ENCODE peak calls at places on chromosome 15, in seven cellular contexts. Z is GM13976, D is GM10248, M is hepatocyte, N is GM20000, O is brain microvascular endothelial cell, A is tibial artery. V is an unnamed sample.

GRCh38 chr15:68586274-68586961 is 7.6 kb downstream of the CORO2B start:
- DNase-seq in Z (no peak), D (no peak), M (peak), N (no peak), O (peak), A (peak), V (no peak)

GRCh38 chr15:95175914-95176658 is 944.7 kb downstream of the MCTP2 start:
- DNase-seq in Z (no peak), D (no peak), M (no peak), N (no peak), O (peak), A (no peak), V (no peak)

GRCh38 chr15:58066042-58066867 is 744 bp upstream of the ALDH1A2 start:
- DNase-seq in Z (peak), D (peak), M (peak), N (peak), O (peak), A (peak), V (peak)

GRCh38 chr15:46938169-46938568 is 779.1 kb upstream of the SEMA6D start:
- DNase-seq in Z (no peak), D (no peak), M (no peak), N (no peak), O (no peak), A (no peak), V (no peak)

GRCh38 chr15:48865387-48866079 is 12.4 kb upstream of the EID1 start:
- DNase-seq in Z (no peak), D (no peak), M (peak), N (no peak), O (peak), A (no peak), V (peak)

GRCh38 chr15:67685008-67685599 is 140.2 kb upstream of the SKOR1 start:
- DNase-seq in Z (no peak), D (no peak), M (peak), N (no peak), O (no peak), A (no peak), V (no peak)

GRCh38 chr15:41160639-41161315 is 44.7 kb upstream of the INO80 start:
- DNase-seq in Z (no peak), D (no peak), M (no peak), N (no peak), O (no peak), A (no peak), V (no peak)

GRCh38 chr15:101091080-101092017 is 160.5 kb downstream of the CHSY1 start:
- DNase-seq in Z (no peak), D (no peak), M (no peak), N (no peak), O (peak), A (no peak), V (peak)

GRCh38 chr15:98933376-98933775 is 74.2 kb downstream of the PGPEP1L start:
- DNase-seq in Z (no peak), D (no peak), M (no peak), N (no peak), O (no peak), A (peak), V (no peak)

GRCh38 chr15:68725736-68726135 is 95.0 kb downstream of the ANP32A start:
- DNase-seq in Z (no peak), D (no peak), M (peak), N (no peak), O (no peak), A (peak), V (no peak)

GRCh38 chr15:101264911-101265641 is 12.2 kb downstream of the SELENOS start:
- DNase-seq in Z (peak), D (no peak), M (no peak), N (peak), O (no peak), A (no peak), V (no peak)

GRCh38 chr15:87713405-87713995 is 543.0 kb downstream of the NTRK3 start:
- DNase-seq in Z (no peak), D (no peak), M (no peak), N (no peak), O (no peak), A (no peak), V (no peak)

GRCh38 chr15:25180606-25181289 is 226.0 kb downstream of the SNRPN start:
- DNase-seq in Z (no peak), D (no peak), M (no peak), N (no peak), O (no peak), A (peak), V (no peak)

DNA sequence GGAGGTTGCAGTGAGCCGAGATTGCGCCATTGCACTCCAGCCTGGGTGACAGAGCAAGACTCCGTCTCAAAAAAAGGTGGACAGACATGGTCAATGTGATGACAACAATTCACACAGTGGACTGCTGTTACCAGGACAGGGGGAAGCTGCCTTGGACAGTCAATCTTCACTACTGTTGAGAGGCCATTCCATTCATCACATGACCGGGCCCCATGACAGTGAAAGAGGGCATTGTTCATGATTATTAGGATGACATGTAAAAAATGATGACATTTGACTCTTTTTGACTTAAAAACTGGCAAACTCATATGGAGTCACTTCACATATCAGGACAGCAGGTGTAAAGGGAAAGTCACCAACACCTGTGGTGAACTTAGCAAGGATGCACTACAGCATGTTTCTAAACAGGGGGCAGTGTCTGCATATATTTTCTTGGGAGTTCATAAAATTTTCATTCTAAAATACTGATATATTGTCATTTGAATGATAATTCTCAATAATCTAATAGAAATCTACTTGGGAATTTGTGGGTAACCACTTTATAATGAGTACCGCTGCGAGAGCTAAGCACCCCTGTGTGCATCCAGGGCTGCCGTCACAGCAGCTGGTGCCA is 34.2 kb upstream of the LDHAL6B start:
- DNase-seq in Z (no peak), D (no peak), M (no peak), N (no peak), O (no peak), A (no peak), V (no peak)
- TF ChIP-seq CTCF in Z (no peak), D (no peak), M (no peak), N (no peak), O (peak), A (no peak), V (no peak)

DNA sequence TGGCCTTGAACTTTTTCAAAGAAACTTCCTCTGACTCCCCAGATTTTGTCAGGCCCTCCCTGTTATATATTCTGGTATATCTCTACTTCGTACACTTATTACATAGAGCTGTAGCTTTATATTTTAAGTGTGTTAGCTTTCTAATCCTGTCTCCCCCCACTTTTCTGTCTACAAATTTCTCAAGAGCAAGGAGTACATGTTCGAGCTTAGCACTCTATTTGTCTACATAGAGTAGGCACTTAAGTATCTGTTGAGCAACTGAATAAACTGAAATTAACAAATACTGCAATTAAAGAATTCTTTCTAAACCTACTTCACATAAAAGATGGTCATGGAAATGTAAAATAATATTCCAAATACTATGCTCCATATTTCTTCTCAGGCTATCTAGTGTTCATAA is 39.4 kb downstream of the UACA start:
- DNase-seq in Z (no peak), D (no peak), M (no peak), N (no peak), O (no peak), A (no peak), V (no peak)
- TF ChIP-seq CTCF in Z (no peak), D (no peak), M (no peak), N (no peak), O (no peak), A (no peak), V (no peak)

GRCh38 chr15:64740361-64741170 is 34.8 kb downstream of the RBPMS2 start:
- DNase-seq in Z (peak), D (peak), M (peak), N (peak), O (peak), A (peak), V (no peak)
- TF ChIP-seq CTCF in Z (peak), D (peak), M (no peak), N (no peak), O (peak), A (no peak), V (no peak)

GRCh38 chr15:75203908-75204263 is 2.2 kb downstream of the C15orf39 start:
- DNase-seq in Z (no peak), D (no peak), M (no peak), N (no peak), O (no peak), A (no peak), V (no peak)

GRCh38 chr15:75201609-75202250 is at the start of gene C15orf39:
- DNase-seq in Z (peak), D (peak), M (peak), N (peak), O (peak), A (peak), V (peak)

GRCh38 chr15:75200765-75201608 is 695 bp upstream of the C15orf39 start:
- DNase-seq in Z (peak), D (peak), M (peak), N (peak), O (peak), A (peak), V (peak)

GRCh38 chr15:75203017-75203907 is 1.6 kb downstream of the C15orf39 start:
- DNase-seq in Z (no peak), D (no peak), M (no peak), N (no peak), O (peak), A (no peak), V (no peak)

GRCh38 chr15:75202251-75203016 is 752 bp downstream of the C15orf39 start:
- DNase-seq in Z (peak), D (peak), M (peak), N (peak), O (peak), A (peak), V (peak)
- TF ChIP-seq CTCF in Z (no peak), D (peak), M (no peak), N (no peak), O (peak), A (no peak), V (peak)

DNA sequence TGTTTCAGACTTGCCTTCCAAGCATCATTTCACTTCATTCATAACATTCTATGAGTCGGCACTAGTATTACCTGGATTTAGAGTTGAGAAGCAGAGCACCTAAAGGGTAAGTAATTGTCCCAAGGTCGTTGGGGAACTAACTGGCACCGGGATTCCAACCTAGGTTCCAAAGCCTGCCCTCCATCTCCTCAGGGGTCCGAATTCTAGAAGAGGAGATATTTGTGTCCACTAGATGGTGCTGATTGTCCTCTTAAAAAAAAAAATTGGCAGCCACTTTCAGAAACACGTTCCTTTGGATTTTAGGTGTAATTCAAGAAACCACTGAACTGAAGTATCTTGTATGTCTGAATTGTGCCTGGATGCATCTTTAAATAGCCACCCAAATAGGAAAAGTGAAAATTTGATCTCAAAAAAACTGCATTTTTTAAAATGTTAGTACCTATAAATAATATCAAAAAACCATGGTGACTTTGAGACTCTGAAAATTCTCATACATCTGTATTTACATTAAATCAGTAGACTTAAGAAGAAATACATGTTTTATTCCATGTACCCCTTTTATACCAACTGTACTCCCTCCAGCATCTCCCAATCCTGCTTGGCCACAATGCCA is 3.9 kb upstream of the FSIP1 start:
- DNase-seq in Z (peak), D (peak), M (peak), N (peak), O (no peak), A (no peak), V (peak)
- TF ChIP-seq CTCF in Z (peak), D (peak), M (peak), N (no peak), O (peak), A (peak), V (peak)

GRCh38 chr15:64426845-64427465 is 33.4 kb upstream of the ZNF609 start:
- DNase-seq in Z (no peak), D (no peak), M (peak), N (no peak), O (no peak), A (no peak), V (no peak)
- TF ChIP-seq CTCF in Z (peak), D (peak), M (peak), N (no peak), O (peak), A (peak), V (no peak)

DNA sequence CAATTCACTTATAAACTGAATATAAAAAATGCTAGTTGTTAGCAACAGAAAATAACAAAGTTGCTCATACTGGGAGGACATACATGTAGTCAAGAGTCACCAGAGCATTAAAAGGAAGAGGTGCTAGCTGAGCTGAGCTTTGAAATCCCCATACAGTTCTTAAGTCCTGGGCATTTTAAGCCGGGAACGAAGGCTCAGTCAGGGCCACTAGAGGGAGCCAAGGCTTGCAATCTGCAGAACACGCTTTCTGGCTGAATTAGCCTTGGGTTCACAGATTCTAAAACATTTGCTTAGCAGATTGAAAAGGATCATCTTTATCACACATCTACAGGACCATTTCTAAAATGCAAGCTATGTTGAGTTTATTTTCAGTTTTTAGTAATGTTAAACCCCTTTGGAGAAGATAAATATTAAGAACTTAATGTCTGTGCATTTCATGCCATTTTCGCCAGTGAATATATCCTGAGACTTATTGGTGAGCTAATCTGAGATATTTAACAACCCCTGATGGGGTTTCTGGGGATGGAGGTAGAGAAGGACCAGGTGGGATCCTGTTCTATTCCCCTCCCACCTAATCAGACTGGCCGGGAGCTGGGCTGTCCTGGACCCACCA is 26.3 kb upstream of the MNS1 start:
- DNase-seq in Z (peak), D (peak), M (peak), N (peak), O (peak), A (no peak), V (peak)
- TF ChIP-seq CTCF in Z (peak), D (peak), M (peak), N (peak), O (peak), A (peak), V (peak)

V was measured in nephron progenitor cell.